ENCODE peak calls at places on chromosomes 1 and 21, in nine cellular contexts. M, Q, T, C, U, K, S, H and Z are unnamed samples.

GRCh38 chr1:12165342-12165741 is 1.4 kb upstream of the TNFRSF1B start:
- DNase-seq in M (no peak), Q (no peak), T (no peak), C (no peak), U (no peak), K (no peak), S (no peak), H (no peak), Z (no peak)

GRCh38 chr1:93575586-93576271 is 105.9 kb downstream of the BCAR3 start:
- DNase-seq in M (no peak), Q (no peak), T (no peak), C (no peak), U (no peak), K (no peak), S (no peak), H (no peak), Z (no peak)

GRCh38 chr1:229691362-229691761 is 65.3 kb downstream of the URB2 start:
- DNase-seq in M (no peak), Q (no peak), T (no peak), C (no peak), U (no peak), K (no peak), S (no peak), H (no peak), Z (peak)

GRCh38 chr1:17909634-17910033 is 154.5 kb downstream of the ACTL8 start:
- DNase-seq in M (peak), Q (peak), T (no peak), C (peak), U (no peak), K (no peak), S (no peak), H (no peak), Z (no peak)

GRCh38 chr1:33957854-33958253 is 94.0 kb downstream of the HMGB4 start:
- DNase-seq in M (no peak), Q (no peak), T (no peak), C (no peak), U (no peak), K (no peak), S (no peak), H (no peak), Z (no peak)

GRCh38 chr1:78840447-78841251 is 165.9 kb downstream of the ADGRL4 start:
- DNase-seq in M (no peak), Q (peak), T (no peak), C (no peak), U (peak), K (no peak), S (peak), H (no peak), Z (no peak)

GRCh38 chr1:55632058-55632457 is 416.9 kb upstream of the USP24 start:
- DNase-seq in M (no peak), Q (no peak), T (no peak), C (no peak), U (no peak), K (peak), S (no peak), H (no peak), Z (no peak)

GRCh38 chr1:112881742-112882127 is 74.3 kb downstream of the SLC16A1 start:
- DNase-seq in M (no peak), Q (no peak), T (no peak), C (no peak), U (no peak), K (no peak), S (no peak), H (no peak), Z (no peak)

GRCh38 chr1:55284856-55285255 is 69.7 kb upstream of the USP24 start:
- DNase-seq in M (no peak), Q (peak), T (no peak), C (no peak), U (peak), K (peak), S (peak), H (no peak), Z (no peak)

GRCh38 chr1:167258858-167259257 is 38.2 kb downstream of the POU2F1 start:
- DNase-seq in M (no peak), Q (no peak), T (no peak), C (no peak), U (no peak), K (no peak), S (no peak), H (no peak), Z (no peak)

GRCh38 chr1:30034105-30034626 is 689.2 kb downstream of the MATN1 start:
- DNase-seq in M (no peak), Q (no peak), T (no peak), C (peak), U (no peak), K (no peak), S (no peak), H (no peak), Z (no peak)

GRCh38 chr1:246592695-246593094 is 26.4 kb downstream of the CNST start:
- DNase-seq in M (no peak), Q (no peak), T (no peak), C (no peak), U (peak), K (no peak), S (peak), H (no peak), Z (no peak)

GRCh38 chr1:5386371-5386770 is 605.9 kb downstream of the NPHP4 start:
- DNase-seq in M (no peak), Q (no peak), T (no peak), C (no peak), U (no peak), K (no peak), S (no peak), H (no peak), Z (no peak)

GRCh38 chr1:173996995-173997394 is 25.2 kb downstream of the RC3H1 start:
- DNase-seq in M (no peak), Q (no peak), T (no peak), C (no peak), U (no peak), K (no peak), S (no peak), H (no peak), Z (no peak)

GRCh38 chr1:3910049-3910731 is 10.1 kb upstream of the C1orf174 start:
- DNase-seq in M (no peak), Q (no peak), T (no peak), C (no peak), U (no peak), K (no peak), S (no peak), H (peak), Z (no peak)

GRCh38 chr1:226880372-226881287 is 10.2 kb downstream of the PSEN2 start:
- DNase-seq in M (no peak), Q (no peak), T (no peak), C (no peak), U (no peak), K (no peak), S (no peak), H (no peak), Z (no peak)

GRCh38 chr1:96842215-96842614 is 120.6 kb downstream of the PTBP2 start:
- DNase-seq in M (no peak), Q (no peak), T (no peak), C (no peak), U (no peak), K (no peak), S (no peak), H (no peak), Z (no peak)

GRCh38 chr1:67888208-67888607 is 54.9 kb upstream of the GNG12 start:
- DNase-seq in M (no peak), Q (no peak), T (no peak), C (no peak), U (no peak), K (no peak), S (no peak), H (no peak), Z (no peak)

GRCh38 chr1:25137106-25137505 is 95.2 kb downstream of the SYF2 start:
- DNase-seq in M (no peak), Q (no peak), T (no peak), C (no peak), U (no peak), K (no peak), S (no peak), H (no peak), Z (no peak)

GRCh38 chr1:161324020-161324419 is 9.8 kb downstream of the SDHC start:
- DNase-seq in M (no peak), Q (no peak), T (no peak), C (no peak), U (no peak), K (no peak), S (no peak), H (no peak), Z (no peak)

GRCh38 chr1:54442185-54442584 is 36.0 kb upstream of the SSBP3 start:
- DNase-seq in M (no peak), Q (no peak), T (no peak), C (peak), U (no peak), K (no peak), S (no peak), H (no peak), Z (no peak)

GRCh38 chr1:96843196-96843595 is 121.6 kb downstream of the PTBP2 start:
- DNase-seq in M (no peak), Q (no peak), T (no peak), C (no peak), U (no peak), K (no peak), S (peak), H (no peak), Z (no peak)

GRCh38 chr1:248268178-248268577 is 9.6 kb downstream of the OR2T33 start:
- DNase-seq in M (no peak), Q (no peak), T (no peak), C (no peak), U (no peak), K (no peak), S (no peak), H (no peak), Z (no peak)

GRCh38 chr1:113219377-113219776 is 146.4 kb downstream of the LRIG2 start:
- DNase-seq in M (no peak), Q (no peak), T (no peak), C (no peak), U (no peak), K (no peak), S (no peak), H (no peak), Z (no peak)

GRCh38 chr1:168752171-168752570 is 23.2 kb upstream of the DPT start:
- DNase-seq in M (no peak), Q (no peak), T (no peak), C (no peak), U (no peak), K (peak), S (no peak), H (no peak), Z (no peak)

GRCh38 chr1:229227298-229227919 is 43.5 kb upstream of the RAB4A start:
- DNase-seq in M (no peak), Q (peak), T (peak), C (peak), U (peak), K (peak), S (no peak), H (peak), Z (peak)

GRCh38 chr1:199226163-199226562 is 587.3 kb downstream of the PTPRC start:
- DNase-seq in M (no peak), Q (no peak), T (no peak), C (no peak), U (peak), K (no peak), S (no peak), H (no peak), Z (no peak)

GRCh38 chr1:62508187-62508758 is 71.4 kb downstream of the USP1 start:
- DNase-seq in M (no peak), Q (peak), T (no peak), C (no peak), U (peak), K (peak), S (peak), H (no peak), Z (no peak)

GRCh38 chr1:206909167-206909882 is 12.1 kb downstream of the IL24 start:
- DNase-seq in M (no peak), Q (peak), T (peak), C (peak), U (peak), K (peak), S (no peak), H (peak), Z (no peak)

GRCh38 chr1:25809929-25810328 is 9.8 kb upstream of the MTFR1L start:
- DNase-seq in M (no peak), Q (no peak), T (no peak), C (no peak), U (no peak), K (no peak), S (no peak), H (no peak), Z (no peak)

GRCh38 chr1:150021191-150021688 is 10.7 kb upstream of the OTUD7B start:
- DNase-seq in M (no peak), Q (peak), T (no peak), C (no peak), U (no peak), K (peak), S (no peak), H (no peak), Z (no peak)

GRCh38 chr21:19031956-19032355 is 628.4 kb upstream of the TMPRSS15 start:
- DNase-seq in M (no peak), Q (peak), T (no peak), C (no peak), U (no peak), K (no peak), S (no peak), H (no peak), Z (no peak)

GRCh38 chr1:199877626-199878384 is 149.7 kb upstream of the NR5A2 start:
- DNase-seq in M (no peak), Q (no peak), T (no peak), C (no peak), U (no peak), K (no peak), S (no peak), H (no peak), Z (no peak)

DNA sequence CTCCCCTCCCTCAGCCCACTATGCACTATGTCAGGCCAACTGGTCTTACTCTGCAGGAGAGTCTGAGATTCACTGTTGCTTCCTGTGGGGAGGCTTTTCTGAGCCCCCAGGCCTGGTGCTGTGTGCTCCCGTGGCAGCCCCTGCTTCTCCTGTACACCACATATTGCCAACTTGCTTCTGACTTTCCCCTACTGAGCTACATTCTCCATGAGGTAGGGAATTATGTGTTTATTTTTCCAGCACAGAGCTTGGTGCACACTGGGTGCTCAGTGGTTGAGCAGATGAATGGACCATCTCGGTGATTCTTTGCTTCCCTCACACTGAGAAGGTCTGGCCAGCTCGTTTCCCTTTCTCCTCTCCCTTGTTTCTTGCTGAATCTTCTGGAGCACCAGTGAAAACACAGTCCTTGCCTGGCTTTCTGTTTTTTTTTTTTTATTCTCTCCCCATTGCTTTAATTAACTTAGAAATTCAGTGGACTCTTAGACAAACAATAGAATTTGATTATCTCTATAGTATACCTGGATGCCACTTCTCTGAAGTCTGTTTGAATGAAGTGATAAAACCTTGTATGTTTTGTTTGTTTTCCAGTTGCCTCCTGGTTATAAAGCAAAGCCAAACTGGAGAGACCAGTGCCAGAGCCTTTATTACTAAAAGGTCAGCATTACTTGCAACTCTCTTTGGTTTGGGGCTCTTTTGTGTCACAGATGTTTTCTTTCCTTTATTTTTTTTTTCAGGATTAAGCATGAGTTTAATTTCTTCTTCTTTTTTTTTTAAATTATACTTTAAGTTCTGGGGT is 50.3 kb upstream of the CNIH3 start:
- DNase-seq in M (no peak), Q (no peak), T (no peak), C (no peak), U (no peak), K (no peak), S (no peak), H (no peak), Z (no peak)
- H3K27ac ChIP-seq in M (no peak), Q (no peak), T (no peak), C (no peak), U (peak), K (peak), S (peak), H (no peak), Z (no peak)

DNA sequence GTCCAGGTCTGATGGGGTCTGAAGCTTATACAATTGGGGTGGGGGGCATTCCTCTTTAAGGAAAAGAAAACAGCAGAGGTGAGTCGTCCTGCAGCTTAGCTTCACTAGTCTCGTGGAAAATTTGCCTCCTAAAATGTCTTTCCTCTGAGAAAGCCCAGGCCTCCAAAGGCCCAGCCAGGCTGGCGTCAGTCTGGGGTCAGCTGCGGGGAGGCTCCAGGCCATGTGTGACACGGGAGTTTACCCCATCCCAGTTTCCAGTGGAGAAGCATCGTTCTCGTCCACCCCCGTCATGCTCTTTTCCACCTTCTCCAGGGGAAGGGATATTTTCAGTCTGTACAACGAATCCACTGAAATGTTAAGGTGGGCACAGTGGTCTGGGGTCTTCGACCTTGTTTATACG is 42.8 kb downstream of the B3GALT5 start:
- DNase-seq in M (no peak), Q (no peak), T (no peak), C (peak), U (no peak), K (no peak), S (no peak), H (no peak), Z (no peak)
- H3K27ac ChIP-seq in M (no peak), Q (no peak), T (no peak), C (no peak), U (no peak), K (no peak), S (no peak), H (no peak), Z (no peak)

GRCh38 chr1:61301824-61302652 is 219.7 kb downstream of the NFIA start:
- DNase-seq in M (no peak), Q (no peak), T (no peak), C (no peak), U (peak), K (peak), S (peak), H (no peak), Z (no peak)
- H3K27ac ChIP-seq in M (no peak), Q (peak), T (no peak), C (peak), U (peak), K (peak), S (no peak), H (peak), Z (peak)

GRCh38 chr1:9473032-9473792 is 66.1 kb upstream of the SLC25A33 start:
- DNase-seq in M (no peak), Q (no peak), T (no peak), C (no peak), U (peak), K (peak), S (peak), H (peak), Z (peak)

GRCh38 chr1:9477535-9477934 is 61.7 kb upstream of the SLC25A33 start:
- DNase-seq in M (no peak), Q (no peak), T (no peak), C (no peak), U (no peak), K (no peak), S (no peak), H (no peak), Z (no peak)

GRCh38 chr1:9475061-9475627 is 64.1 kb upstream of the SLC25A33 start:
- DNase-seq in M (no peak), Q (no peak), T (no peak), C (no peak), U (no peak), K (no peak), S (no peak), H (no peak), Z (no peak)

GRCh38 chr1:9478021-9478420 is 61.2 kb upstream of the SLC25A33 start:
- DNase-seq in M (no peak), Q (no peak), T (no peak), C (no peak), U (no peak), K (no peak), S (no peak), H (no peak), Z (no peak)

DNA sequence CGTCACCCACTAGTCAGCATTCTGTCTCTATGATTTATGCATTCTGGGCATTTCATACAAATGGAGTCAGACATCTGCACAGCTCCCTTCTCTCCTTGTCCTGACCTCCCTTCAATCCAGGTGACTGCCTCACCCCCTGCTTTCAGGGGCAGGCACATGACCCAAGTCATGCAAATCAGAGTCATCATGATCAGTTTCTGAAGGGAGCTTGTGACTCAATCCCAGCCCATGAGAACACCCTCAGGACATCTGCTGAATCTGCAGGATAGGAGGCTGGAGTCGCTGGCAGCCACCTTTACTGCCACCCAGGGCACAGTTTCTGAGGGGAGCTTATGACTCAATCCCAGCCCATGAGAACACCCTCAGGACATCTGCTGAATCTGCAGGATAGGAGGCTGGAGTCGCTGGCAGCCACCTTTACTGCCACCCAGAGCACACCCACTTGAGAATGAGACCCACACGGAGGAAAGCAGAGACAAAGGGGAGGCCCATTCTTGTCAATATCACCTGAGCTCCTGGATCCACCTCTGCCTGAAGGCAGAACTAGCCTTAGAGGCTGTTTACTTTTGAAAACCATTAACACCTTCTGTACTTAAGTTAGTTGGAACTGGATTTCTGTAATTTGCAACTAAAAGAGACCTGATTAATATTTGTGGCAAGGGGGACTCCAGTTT is 62.3 kb upstream of the SLC25A33 start:
- DNase-seq in M (no peak), Q (no peak), T (no peak), C (no peak), U (peak), K (peak), S (no peak), H (no peak), Z (no peak)
- H3K27ac ChIP-seq in M (no peak), Q (no peak), T (no peak), C (no peak), U (no peak), K (no peak), S (no peak), H (no peak), Z (no peak)

GRCh38 chr1:184051485-184052193 is at the start of gene TSEN15:
- DNase-seq in M (no peak), Q (peak), T (peak), C (peak), U (peak), K (peak), S (no peak), H (peak), Z (peak)
- H3K27ac ChIP-seq in M (peak), Q (peak), T (peak), C (peak), U (peak), K (peak), S (peak), H (peak), Z (peak)

GRCh38 chr1:27163093-27163492 is 8.2 kb upstream of the SLC9A1 start:
- DNase-seq in M (no peak), Q (no peak), T (no peak), C (no peak), U (no peak), K (peak), S (no peak), H (no peak), Z (no peak)

GRCh38 chr1:27166351-27166802 is 11.5 kb upstream of the SLC9A1 start:
- DNase-seq in M (no peak), Q (no peak), T (no peak), C (no peak), U (no peak), K (no peak), S (no peak), H (no peak), Z (no peak)

GRCh38 chr1:27162090-27162489 is 7.2 kb upstream of the SLC9A1 start:
- DNase-seq in M (no peak), Q (no peak), T (no peak), C (no peak), U (no peak), K (no peak), S (no peak), H (no peak), Z (no peak)

GRCh38 chr1:27157194-27157593 is 2.3 kb upstream of the SLC9A1 start:
- DNase-seq in M (no peak), Q (no peak), T (no peak), C (no peak), U (no peak), K (no peak), S (no peak), H (no peak), Z (no peak)

DNA sequence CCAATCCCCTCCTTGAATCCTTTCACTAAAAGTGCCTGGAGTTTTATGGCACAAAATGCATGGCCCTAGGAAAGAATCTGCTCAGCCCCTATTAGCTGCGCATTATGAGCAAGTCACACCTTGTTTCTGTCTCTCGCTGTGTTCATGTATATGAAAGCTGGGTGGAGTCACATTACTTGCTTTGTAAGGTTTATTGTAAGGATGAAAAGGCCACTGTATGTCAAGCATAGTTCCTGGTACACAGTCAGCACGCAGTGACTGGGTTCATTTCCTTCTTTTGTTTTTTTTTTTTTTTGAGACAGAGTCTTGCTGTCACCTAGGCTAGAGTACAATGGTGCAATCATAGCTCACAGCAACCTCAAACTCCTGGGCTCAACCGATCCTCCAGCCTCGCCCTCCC is 6.7 kb upstream of the SLC9A1 start:
- DNase-seq in M (no peak), Q (no peak), T (no peak), C (no peak), U (no peak), K (no peak), S (no peak), H (no peak), Z (no peak)
- H3K27ac ChIP-seq in M (no peak), Q (no peak), T (no peak), C (no peak), U (no peak), K (no peak), S (no peak), H (no peak), Z (no peak)